ENCODE peak calls at places on chromosomes 4 and X, in five cellular contexts. L is DND-41, W is pancreas, B is aorta, I is transverse colon. S is an unnamed sample.
A peak's percentile ranks its signal among the peaks of the same experiment; 100 is the strongest.

GRCh38 chr4:4334798-4335520 is 44.9 kb downstream of the ZBTB49 start:
- DNase-seq in I (peak; percentile 75), W (peak; percentile 44), B (peak; percentile 83), L (peak; percentile 62), S (peak; percentile 79)

GRCh38 chrX:75118296-75118695 is 37.8 kb downstream of the ABCB7 start:
- DNase-seq in W (no peak), I (no peak), B (no peak), L (no peak), S (no peak)

GRCh38 chr4:175827510-175827909 is 15.4 kb upstream of the GPM6A start:
- DNase-seq in L (no peak), W (no peak), I (no peak), B (no peak), S (no peak)

GRCh38 chr4:126604273-126604867 is 1028.4 kb upstream of the INTU start:
- DNase-seq in W (no peak), I (no peak), B (no peak), L (no peak), S (peak; percentile 47)

GRCh38 chr4:184471872-184472539 is 2.3 kb downstream of the IRF2 start:
- DNase-seq in L (peak; percentile 21), B (no peak), I (peak; percentile 43), W (no peak), S (peak; percentile 52)

GRCh38 chr4:10123227-10124101 is 6.9 kb upstream of the WDR1 start:
- DNase-seq in W (no peak), B (no peak), L (peak; percentile 81), I (peak; percentile 58), S (no peak)

GRCh38 chrX:119734897-119735339 is 23.5 kb upstream of the SOWAHD start:
- DNase-seq in W (no peak), B (peak; percentile 80), I (peak; percentile 19), L (no peak), S (peak; percentile 58)

GRCh38 chrX:13774696-13775095 is 40.1 kb downstream of the OFD1 start:
- DNase-seq in W (no peak), L (no peak), B (no peak), I (no peak), S (no peak)

GRCh38 chr4:75344915-75345314 is 169.3 kb downstream of the RCHY1 start:
- DNase-seq in W (no peak), I (no peak), B (no peak), L (no peak), S (no peak)

GRCh38 chr4:60857354-60857753 is 342.8 kb upstream of the ADGRL3 start:
- DNase-seq in W (no peak), B (no peak), L (no peak), I (no peak), S (no peak)

GRCh38 chr4:20679946-20680345 is 20.3 kb upstream of the PACRGL start:
- DNase-seq in L (no peak), I (no peak), W (no peak), B (no peak), S (no peak)

GRCh38 chr4:46123872-46124755 is at the start of gene GABRG1:
- DNase-seq in L (no peak), B (peak; percentile 32), I (no peak), W (no peak), S (no peak)

GRCh38 chr4:13821522-13821921 is 194.0 kb upstream of the BOD1L1 start:
- DNase-seq in B (no peak), L (no peak), I (no peak), W (no peak), S (no peak)

GRCh38 chr4:158346576-158346975 is 136.3 kb downstream of the TMEM144 start:
- DNase-seq in W (no peak), I (no peak), B (no peak), L (no peak), S (no peak)

GRCh38 chr4:73904491-73904890 is 35.3 kb downstream of the CXCL1 start:
- DNase-seq in B (no peak), W (no peak), L (no peak), I (no peak), S (no peak)

GRCh38 chrX:103831803-103832544 is at the start of gene RAB9B:
- DNase-seq in B (peak; percentile 88), W (peak; percentile 55), L (peak; percentile 72), I (peak; percentile 68), S (peak; percentile 73)

GRCh38 chr4:76484654-76485053 is 49.6 kb downstream of the SHROOM3 start:
- DNase-seq in I (no peak), B (no peak), W (no peak), L (no peak), S (no peak)

GRCh38 chr4:38894340-38894982 is 26.9 kb downstream of the FAM114A1 start:
- DNase-seq in I (no peak), W (no peak), L (no peak), B (no peak), S (no peak)

GRCh38 chrX:40153335-40154221 is 55.8 kb upstream of the BCOR start:
- DNase-seq in W (peak; percentile 51), I (peak; percentile 68), L (peak; percentile 79), B (peak; percentile 82), S (peak; percentile 76)

GRCh38 chrX:139200793-139201192 is 329.7 kb upstream of the F9 start:
- DNase-seq in B (no peak), W (no peak), I (no peak), L (no peak), S (no peak)

GRCh38 chr4:164512124-164512523 is 241.8 kb upstream of the SMIM31 start:
- DNase-seq in L (no peak), I (no peak), B (no peak), W (no peak), S (no peak)

GRCh38 chr4:122663814-122664610 is 43.1 kb upstream of the IL21 start:
- DNase-seq in W (no peak), B (no peak), L (no peak), I (no peak), S (no peak)

GRCh38 chr4:112735474-112735951 is 98.6 kb downstream of the LARP7 start:
- DNase-seq in W (no peak), L (no peak), B (no peak), I (no peak), S (no peak)

GRCh38 chr4:112927544-112927943 is 121.9 kb upstream of the ANK2 start:
- DNase-seq in B (no peak), I (no peak), L (no peak), W (no peak), S (no peak)

GRCh38 chr4:67746797-67747495 is 7.2 kb downstream of the GNRHR start:
- DNase-seq in L (no peak), I (no peak), B (no peak), W (no peak), S (no peak)

GRCh38 chrX:3184176-3184930 is 143.1 kb downstream of the ARSF start:
- DNase-seq in W (no peak), B (no peak), L (no peak), I (no peak), S (no peak)

GRCh38 chr4:145804134-145804533 is 124.2 kb downstream of the C4orf51 start:
- DNase-seq in L (no peak), I (no peak), B (no peak), W (no peak), S (no peak)

GRCh38 chr4:80096175-80096850 is 23.3 kb upstream of the ANTXR2 start:
- DNase-seq in L (no peak), I (no peak), B (no peak), W (no peak), S (no peak)

GRCh38 chrX:362937-363620 is 23.6 kb downstream of the PPP2R3B start:
- DNase-seq in W (no peak), I (no peak), B (peak; percentile 44), L (no peak), S (no peak)
- H3K36me3 ChIP-seq in W (no peaks in the 10 kb centered on the region), I (peaks cover 6% of the 10 kb centered on the region), B (peaks cover 2% of the 10 kb centered on the region), L (peaks cover 56% of the 10 kb centered on the region), S (no peaks in the 10 kb centered on the region)

DNA sequence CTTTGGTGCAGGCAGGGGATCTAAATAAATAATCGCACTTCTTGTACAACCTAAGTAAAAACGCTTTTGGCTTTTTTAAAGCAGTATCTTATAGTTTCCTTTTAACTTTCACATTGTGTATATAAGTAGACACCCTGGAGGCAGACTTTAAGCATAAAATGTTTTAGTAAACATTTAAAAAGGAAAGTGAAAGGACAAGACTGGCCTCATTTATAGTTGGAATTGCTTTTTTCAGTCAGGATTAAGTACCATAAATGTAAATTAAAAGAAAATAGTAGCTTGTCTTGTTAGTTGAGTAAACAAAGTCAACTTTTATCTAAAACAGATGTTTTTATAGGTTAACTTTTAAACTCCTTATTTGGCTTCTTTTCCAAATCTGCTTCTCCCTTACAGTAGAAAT is 39.7 kb downstream of the PTPN13 start:
- DNase-seq in L (no peak), W (no peak), I (no peak), B (no peak), S (no peak)
- H3K4me3 ChIP-seq in L (no peak overlapping the region), W (no peak overlapping the region), I (no peak overlapping the region), B (no peak overlapping the region), S (no peak overlapping the region)

DNA sequence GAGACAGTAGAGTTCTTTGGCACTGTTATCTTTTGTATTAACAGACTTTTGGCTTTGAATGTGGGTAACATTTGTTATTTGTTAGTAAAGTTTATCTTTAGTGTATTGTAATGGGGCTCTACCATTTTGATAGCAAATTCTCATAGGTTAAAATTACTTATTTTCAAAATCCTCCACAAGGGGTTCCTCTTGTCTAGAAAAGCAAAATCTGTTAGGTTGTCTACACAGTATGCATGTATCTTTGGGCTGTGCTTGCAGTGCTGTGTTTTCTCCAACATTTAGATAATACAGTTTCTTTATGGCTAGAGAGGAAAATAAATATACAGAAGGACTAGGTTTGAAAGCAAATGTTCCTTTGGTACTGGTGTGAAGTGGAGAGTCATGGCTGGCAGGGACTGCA is 40.2 kb downstream of the POLR2B start:
- DNase-seq in I (no peak), W (no peak), B (no peak), L (no peak), S (no peak)
- H3K36me3 ChIP-seq in I (peaks cover 67% of the 10 kb centered on the region), W (no peaks in the 10 kb centered on the region), B (peaks cover 6% of the 10 kb centered on the region), L (peaks cover 90% of the 10 kb centered on the region), S (peaks cover 83% of the 10 kb centered on the region)

GRCh38 chr4:143699331-143700059 is 980 bp downstream of the FREM3 start:
- DNase-seq in I (no peak), L (no peak), W (no peak), B (no peak), S (no peak)

GRCh38 chr4:143701365-143701764 is 890 bp upstream of the FREM3 start:
- DNase-seq in L (peak; percentile 72), B (no peak), I (no peak), W (no peak), S (no peak)

GRCh38 chr4:143700060-143700419 is 435 bp downstream of the FREM3 start:
- DNase-seq in L (peak; percentile 21), W (no peak), I (no peak), B (peak; percentile 83), S (no peak)

DNA sequence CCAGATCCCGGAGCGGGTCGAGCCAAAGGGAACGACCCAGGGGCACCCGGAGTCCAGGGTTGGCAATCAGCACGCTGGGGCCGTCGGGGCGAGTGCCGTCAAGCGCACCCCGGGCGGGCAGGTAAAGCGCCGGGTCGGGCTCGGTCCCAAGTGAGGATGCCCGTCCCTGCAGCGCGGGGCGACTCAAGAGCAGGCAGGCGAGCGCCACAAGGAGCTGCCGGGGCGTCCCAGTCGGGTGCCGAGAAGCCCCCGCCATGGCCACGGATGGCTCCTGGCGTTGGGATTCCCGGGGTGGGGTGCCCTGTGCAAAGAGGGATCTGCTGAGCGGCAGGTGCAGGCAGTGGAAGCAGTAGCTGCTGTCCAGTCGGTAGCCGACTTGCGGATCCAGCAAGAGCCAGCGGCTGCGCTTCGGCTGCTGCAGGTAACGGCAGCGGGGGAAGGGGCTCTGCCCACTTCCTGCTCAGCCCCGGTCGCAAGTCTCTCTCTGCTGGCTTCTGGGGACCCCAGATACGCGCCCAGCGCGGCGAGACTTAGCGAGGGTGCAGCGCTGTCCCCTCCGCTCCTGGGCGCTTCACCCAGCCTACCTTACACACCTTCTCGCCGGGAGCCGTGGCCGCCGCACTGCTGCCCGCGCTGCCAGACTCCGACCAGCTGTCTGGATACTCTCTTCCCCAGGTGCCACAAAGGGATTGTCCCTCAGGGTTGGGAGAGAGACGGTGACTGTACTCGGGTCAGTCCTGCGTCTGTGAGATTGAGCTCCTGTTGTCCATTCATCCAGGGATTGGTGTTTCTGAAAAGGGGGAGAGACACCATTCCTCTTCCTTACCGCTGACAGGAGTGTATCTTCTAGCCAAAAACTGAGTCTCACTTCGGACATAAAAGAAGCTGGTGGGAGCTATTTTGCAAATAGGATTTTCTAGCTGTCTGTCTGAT is at the start of gene FREM3:
- DNase-seq in I (no peak), L (peak; percentile 68), W (no peak), B (peak; percentile 76), S (no peak)
- H3K4me3 ChIP-seq in I (no peak within 1 kb of the TSS), L (peak within 1 kb of the TSS; percentile 61), W (peak within 1 kb of the TSS; percentile 20), B (peak within 1 kb of the TSS; percentile 28), S (no peak within 1 kb of the TSS)

S was measured in BE2C.